ENCODE peak calls at places on chromosomes 11 and 22, in nine cellular contexts. N is midbrain; U is AG09319; W is spleen; E is EH; L is cardiac muscle cell; D is left colon; Y is EL; A is activated effector memory CD4-positive, alpha-beta T cell treated with anti-CD3 and anti-CD28 coated beads, Interleukin-2, amount 50 U/mL, for 16 hours. C is an unnamed sample.

GRCh38 chr11:2097356-2097997 is 41.7 kb downstream of the IGF2 start:
- DNase-seq in U (peak), W (peak), N (no peak), Y (peak), L (peak), D (peak), A (peak), E (peak), C (no peak)

GRCh38 chr11:70156291-70157037 is 46.6 kb upstream of the FADD start:
- DNase-seq in A (no peak), N (no peak), L (no peak), D (no peak), U (no peak), W (no peak), E (no peak), Y (no peak), C (no peak)

GRCh38 chr11:72864692-72865655 is 50.8 kb downstream of the ATG16L2 start:
- DNase-seq in U (no peak), A (no peak), D (no peak), N (no peak), Y (peak), L (no peak), W (no peak), E (peak), C (no peak)

GRCh38 chr22:20672082-20672424 is 101.9 kb upstream of the SERPIND1 start:
- DNase-seq in L (no peak), Y (no peak), N (no peak), D (no peak), U (no peak), W (no peak), A (no peak), E (no peak), C (no peak)

GRCh38 chr11:123581651-123582399 is 72.6 kb downstream of the SCN3B start:
- DNase-seq in N (no peak), L (no peak), E (no peak), D (no peak), W (no peak), Y (no peak), A (no peak), U (no peak), C (no peak)

GRCh38 chr11:10122337-10123197 is 171.5 kb downstream of the SBF2 start:
- DNase-seq in U (no peak), D (no peak), W (no peak), E (peak), Y (peak), L (no peak), N (no peak), A (no peak), C (no peak)

GRCh38 chr11:119038884-119039283 is 8.2 kb upstream of the SLC37A4 start:
- DNase-seq in L (no peak), D (no peak), A (no peak), Y (no peak), E (no peak), N (no peak), U (no peak), W (peak), C (no peak)

GRCh38 chr11:101323997-101324396 is 194.4 kb upstream of the PGR start:
- DNase-seq in W (no peak), E (no peak), D (no peak), U (no peak), N (no peak), A (no peak), L (peak), Y (no peak), C (no peak)

GRCh38 chr11:34439521-34440258 is 956 bp downstream of the CAT start:
- DNase-seq in U (no peak), Y (no peak), L (no peak), N (no peak), W (no peak), E (no peak), D (no peak), A (no peak), C (no peak)

GRCh38 chr22:30667092-30667485 is 586 bp downstream of the DUSP18 start:
- DNase-seq in A (no peak), W (no peak), Y (no peak), N (no peak), U (no peak), L (peak), D (peak), E (no peak), C (no peak)

GRCh38 chr11:66603072-66603471 is 10.1 kb downstream of the CCS start:
- DNase-seq in U (no peak), A (no peak), N (no peak), E (no peak), W (no peak), Y (no peak), D (no peak), L (no peak), C (no peak)

GRCh38 chr22:17964153-17964552 is 60.2 kb downstream of the MICAL3 start:
- DNase-seq in L (peak), N (no peak), Y (peak), A (no peak), W (peak), D (no peak), U (no peak), E (peak), C (no peak)

GRCh38 chr11:111797145-111797581 is 31.0 kb upstream of the PPP2R1B start:
- DNase-seq in W (no peak), D (peak), A (no peak), Y (peak), E (peak), N (no peak), U (no peak), L (no peak), C (no peak)

GRCh38 chr11:12876340-12876739 is 132.8 kb upstream of the RASSF10 start:
- DNase-seq in A (no peak), D (no peak), E (no peak), Y (no peak), L (no peak), U (no peak), W (no peak), N (no peak), C (no peak)

GRCh38 chr11:134637091-134638015 is 225.3 kb upstream of the B3GAT1 start:
- DNase-seq in W (no peak), E (no peak), Y (no peak), U (no peak), A (no peak), L (no peak), N (no peak), D (no peak), C (no peak)

GRCh38 chr11:20027546-20028014 is 132.7 kb downstream of the DBX1 start:
- DNase-seq in N (no peak), L (no peak), E (peak), Y (no peak), A (no peak), D (no peak), U (no peak), W (no peak), C (no peak)

GRCh38 chr22:48587236-48587865 is 1240.3 kb downstream of the BRD1 start:
- DNase-seq in N (no peak), E (no peak), W (no peak), L (no peak), U (no peak), A (no peak), Y (no peak), D (no peak), C (no peak)

GRCh38 chr11:76568621-76569020 is 101.9 kb downstream of the LRRC32 start:
- DNase-seq in D (no peak), N (no peak), E (no peak), W (no peak), U (no peak), L (no peak), A (no peak), Y (no peak), C (no peak)

GRCh38 chr11:933002-933820 is 7.5 kb downstream of the AP2A2 start:
- DNase-seq in D (no peak), N (no peak), A (no peak), Y (no peak), W (no peak), U (no peak), L (no peak), E (no peak), C (no peak)

GRCh38 chr11:119832536-119832935 is 103.5 kb upstream of the NECTIN1 start:
- DNase-seq in E (peak), N (no peak), A (no peak), W (no peak), U (peak), L (peak), Y (peak), D (peak), C (no peak)

GRCh38 chr22:46045459-46046298 is 68.7 kb upstream of the WNT7B start:
- DNase-seq in D (peak), Y (no peak), A (peak), E (no peak), W (peak), U (no peak), L (no peak), N (no peak), C (no peak)

GRCh38 chr11:395866-396265 is 1.9 kb downstream of the PKP3 start:
- DNase-seq in U (no peak), Y (no peak), N (no peak), L (no peak), D (no peak), E (no peak), W (no peak), A (no peak), C (no peak)

GRCh38 chr22:21760640-21761039 is 25.0 kb upstream of the YPEL1 start:
- DNase-seq in A (no peak), Y (peak), L (no peak), D (no peak), N (no peak), W (no peak), U (peak), E (peak), C (no peak)

GRCh38 chr11:104946907-104947306 is 21.5 kb downstream of the CASP4 start:
- DNase-seq in N (no peak), U (no peak), D (no peak), L (no peak), E (peak), W (no peak), A (no peak), Y (peak), C (no peak)

GRCh38 chr11:83566948-83567347 is 280.8 kb upstream of the CCDC90B start:
- DNase-seq in A (no peak), E (peak), U (no peak), L (no peak), W (no peak), Y (peak), N (no peak), D (no peak), C (no peak)

GRCh38 chr22:30881361-30882180 is 87.0 kb downstream of the MORC2 start:
- DNase-seq in L (peak), W (peak), A (no peak), D (peak), U (no peak), E (peak), N (no peak), Y (no peak), C (no peak)

GRCh38 chr11:108559904-108560303 is 33.7 kb downstream of the EXPH5 start:
- DNase-seq in N (no peak), Y (peak), A (no peak), U (peak), D (no peak), W (no peak), L (no peak), E (peak), C (no peak)

GRCh38 chr11:119618208-119618909 is 110.6 kb downstream of the NECTIN1 start:
- DNase-seq in E (peak), D (peak), A (no peak), U (no peak), W (no peak), Y (peak), L (no peak), N (peak), C (no peak)

C was measured in activated gamma-delta T cell.